ENCODE peak calls at places on chromosomes 3 and 15, in ten cellular contexts. G is T-helper 2 cell, D is GF-D8, Y is progenitor cell of endocrine pancreas, R is PC-3, I is frontal cortex, C is lung, U is Right ventricle myocardium superior, Z is ovary, E is AML-193. S is an unnamed sample.

GRCh38 chr15:67967871-67968423 is 86.2 kb upstream of the PIAS1 start:
- DNase-seq in C (peak; percentile 83), D (no peak), I (no peak), G (no peak), E (no peak), R (no peak), Y (peak; percentile 52), U (peak; percentile 88), Z (peak; percentile 83), S (peak; percentile 84)

GRCh38 chr15:70794596-70795310 is 31.4 kb upstream of the UACA start:
- DNase-seq in U (no peak), G (no peak), Z (no peak), Y (no peak), R (no peak), C (no peak), E (no peak), I (no peak), D (no peak), S (no peak)

GRCh38 chr3:125003369-125003853 is 52.4 kb downstream of the HEG1 start:
- DNase-seq in I (no peak), Y (no peak), C (peak; percentile 40), R (peak; percentile 3), E (no peak), G (no peak), Z (peak; percentile 52), D (no peak), U (peak; percentile 76), S (no peak)

GRCh38 chr3:123036352-123037014 is 8.9 kb upstream of the SEMA5B start:
- DNase-seq in E (peak; percentile 95), R (peak; percentile 37), Y (no peak), D (peak; percentile 75), Z (no peak), G (no peak), C (no peak), U (no peak), I (no peak), S (no peak)

GRCh38 chr3:85821130-85821756 is 862.5 kb downstream of the CADM2 start:
- DNase-seq in Z (no peak), D (no peak), I (no peak), C (no peak), E (peak; percentile 37), G (no peak), Y (no peak), U (no peak), R (peak; percentile 69), S (no peak)

GRCh38 chr3:42829083-42829627 is 19.9 kb downstream of the ACKR2 start:
- DNase-seq in Y (no peak), Z (no peak), C (no peak), E (no peak), U (no peak), G (no peak), D (no peak), I (no peak), R (peak; percentile 98), S (no peak)

GRCh38 chr3:183161552-183162345 is 785 bp downstream of the LAMP3 start:
- DNase-seq in R (no peak), D (no peak), G (no peak), U (no peak), Y (no peak), E (no peak), Z (no peak), C (no peak), I (no peak), S (no peak)

GRCh38 chr15:90479656-90480055 is 50.1 kb upstream of the CRTC3 start:
- DNase-seq in D (no peak), R (peak; percentile 96), G (no peak), I (no peak), Y (no peak), C (peak; percentile 67), Z (no peak), E (no peak), U (no peak), S (no peak)

GRCh38 chr3:52877085-52877484 is 20.3 kb downstream of the STIMATE start:
- DNase-seq in U (no peak), E (no peak), G (no peak), Y (no peak), C (no peak), D (no peak), Z (no peak), R (no peak), I (no peak), S (no peak)

GRCh38 chr3:123449092-123449985 is 449 bp upstream of the ADCY5 start:
- DNase-seq in D (no peak), Z (peak; percentile 69), R (no peak), I (peak; percentile 83), C (no peak), E (no peak), Y (peak; percentile 41), G (no peak), U (peak; percentile 56), S (no peak)

GRCh38 chr3:180325958-180326357 is 276.0 kb upstream of the TTC14 start:
- DNase-seq in E (no peak), G (no peak), C (no peak), Y (no peak), I (no peak), D (no peak), R (no peak), Z (no peak), U (no peak), S (no peak)

GRCh38 chr3:171150945-171151344 is 124.4 kb upstream of the SLC2A2 start:
- DNase-seq in I (no peak), R (no peak), C (no peak), Z (no peak), U (no peak), D (no peak), G (no peak), Y (no peak), E (no peak), S (no peak)

GRCh38 chr3:150737874-150738679 is 24.9 kb downstream of the SIAH2 start:
- DNase-seq in Y (no peak), E (peak; percentile 79), G (no peak), D (peak; percentile 81), Z (no peak), U (no peak), C (no peak), I (no peak), R (peak; percentile 60), S (peak; percentile 47)

GRCh38 chr15:28125673-28126651 is 26.8 kb upstream of the OCA2 start:
- DNase-seq in E (peak; percentile 8), Z (no peak), G (no peak), U (no peak), C (no peak), R (peak; percentile 74), Y (no peak), I (no peak), D (no peak), S (peak; percentile 24)

GRCh38 chr3:69821133-69821532 is 81.9 kb downstream of the MITF start:
- DNase-seq in U (no peak), E (no peak), I (no peak), R (no peak), Y (no peak), D (no peak), Z (no peak), G (no peak), C (no peak), S (no peak)

GRCh38 chr3:110933786-110934415 is 137.7 kb upstream of the NECTIN3 start:
- DNase-seq in I (no peak), G (no peak), R (peak; percentile 52), U (no peak), Z (no peak), D (no peak), Y (no peak), C (no peak), E (no peak), S (no peak)

GRCh38 chr15:58227706-58228543 is 89.7 kb downstream of the AQP9 start:
- DNase-seq in R (peak; percentile 83), C (peak; percentile 62), G (peak; percentile 27), E (peak; percentile 59), I (peak; percentile 10), Z (peak; percentile 55), U (peak; percentile 85), Y (peak; percentile 38), D (peak; percentile 7), S (peak; percentile 65)

GRCh38 chr3:21654662-21655061 is 96.3 kb downstream of the ZNF385D start:
- DNase-seq in R (peak; percentile 86), D (no peak), G (no peak), I (no peak), E (no peak), C (no peak), Y (no peak), Z (no peak), U (no peak), S (no peak)

GRCh38 chr3:122410111-122410510 is 5.8 kb downstream of the WDR5B start:
- DNase-seq in R (no peak), I (no peak), C (no peak), E (no peak), Y (no peak), D (no peak), U (no peak), Z (no peak), G (no peak), S (no peak)

GRCh38 chr3:47534021-47534454 is 20.5 kb upstream of the ELP6 start:
- DNase-seq in C (no peak), R (no peak), Y (no peak), Z (no peak), I (no peak), G (no peak), U (no peak), D (no peak), E (no peak), S (no peak)

GRCh38 chr15:63491979-63492378 is 12.4 kb upstream of the USP3 start:
- DNase-seq in Z (no peak), E (no peak), G (no peak), R (no peak), Y (no peak), D (no peak), C (no peak), I (no peak), U (no peak), S (no peak)

GRCh38 chr3:137820366-137820765 is 56.3 kb downstream of the SOX14 start:
- DNase-seq in G (no peak), Y (no peak), C (no peak), Z (no peak), E (no peak), D (no peak), I (no peak), R (no peak), U (no peak), S (no peak)

GRCh38 chr3:13022348-13023250 is 50.6 kb downstream of the IQSEC1 start:
- DNase-seq in C (peak; percentile 51), U (peak; percentile 88), D (no peak), Y (no peak), Z (peak; percentile 89), R (peak; percentile 75), G (no peak), I (no peak), E (no peak), S (no peak)

GRCh38 chr3:127373701-127374625 is 86.1 kb upstream of the PRR20G start:
- DNase-seq in E (no peak), R (peak; percentile 5), C (no peak), G (no peak), Z (no peak), U (no peak), I (no peak), Y (no peak), D (no peak), S (no peak)

GRCh38 chr3:31544634-31545033 is 11.9 kb downstream of the STT3B start:
- DNase-seq in I (no peak), R (no peak), U (peak; percentile 49), Z (no peak), D (peak; percentile 55), C (peak; percentile 32), Y (no peak), G (no peak), E (peak; percentile 66), S (no peak)

GRCh38 chr3:74599564-74599963 is 14.9 kb downstream of the CNTN3 start:
- DNase-seq in G (no peak), Y (no peak), U (no peak), C (no peak), E (no peak), Z (no peak), I (no peak), D (no peak), R (no peak), S (no peak)

GRCh38 chr3:105780114-105780513 is 88.7 kb downstream of the CBLB start:
- DNase-seq in E (no peak), R (no peak), U (no peak), C (no peak), Y (no peak), I (no peak), Z (no peak), G (no peak), D (no peak), S (no peak)

GRCh38 chr15:32786906-32787305 is 69.1 kb downstream of the GREM1 start:
- DNase-seq in U (no peak), G (no peak), D (no peak), Z (no peak), I (no peak), E (no peak), Y (no peak), R (no peak), C (no peak), S (no peak)

S was measured in NCI-H774.